ENCODE peak calls at places on chromosomes 16 and 17, in six cellular contexts. D is OCI-LY7; C is HFFc6; I is activated CD8-positive, alpha-beta T cell treated with anti-CD3 and anti-CD28 coated beads for 36 hours; J is GM12865; M is heart right ventricle. L is an unnamed sample.

GRCh38 chr17:58303981-58304734 is 23.4 kb upstream of the MPO start:
- DNase-seq in D (peak), C (peak), I (peak), J (peak), M (no peak), L (peak)

GRCh38 chr17:51869387-51869786 is 289.1 kb downstream of the CA10 start:
- DNase-seq in D (peak), C (no peak), I (peak), J (peak), M (no peak), L (no peak)

GRCh38 chr16:89903908-89904515 is 14.7 kb upstream of the MC1R start:
- DNase-seq in D (no peak), C (no peak), I (no peak), J (no peak), M (no peak), L (no peak)

GRCh38 chr16:67540756-67541155 is 12.1 kb downstream of the RIPOR1 start:
- DNase-seq in D (no peak), C (no peak), I (no peak), J (no peak), M (no peak), L (no peak)

GRCh38 chr17:62761884-62762283 is 46.2 kb downstream of the MARCHF10 start:
- DNase-seq in D (no peak), C (no peak), I (no peak), J (no peak), M (no peak), L (no peak)

GRCh38 chr16:84600343-84601229 is 17.3 kb downstream of the COTL1 start:
- DNase-seq in D (peak), C (no peak), I (peak), J (peak), M (no peak), L (peak)

GRCh38 chr17:43416998-43417891 is 18.5 kb downstream of the ARL4D start:
- DNase-seq in D (no peak), C (peak), I (no peak), J (no peak), M (peak), L (no peak)

GRCh38 chr16:72241930-72242329 is 70.0 kb upstream of the PMFBP1 start:
- DNase-seq in D (peak), C (peak), I (peak), J (peak), M (no peak), L (peak)

GRCh38 chr17:77365584-77366186 is 224.9 kb downstream of the SEC14L1 start:
- DNase-seq in D (no peak), C (peak), I (peak), J (no peak), M (peak), L (no peak)

GRCh38 chr17:56098746-56099145 is 54.5 kb upstream of the ANKFN1 start:
- DNase-seq in D (no peak), C (no peak), I (no peak), J (no peak), M (no peak), L (no peak)

GRCh38 chr16:2748757-2749455 is 3.5 kb upstream of the SRRM2 start:
- DNase-seq in D (no peak), C (no peak), I (no peak), J (no peak), M (no peak), L (no peak)

GRCh38 chr16:5393070-5393469 is 295.5 kb upstream of the EEF2KMT start:
- DNase-seq in D (no peak), C (no peak), I (no peak), J (no peak), M (no peak), L (no peak)

GRCh38 chr16:71440669-71441347 is 1.0 kb downstream of the TLE7 start:
- DNase-seq in D (no peak), C (no peak), I (peak), J (no peak), M (no peak), L (peak)

GRCh38 chr17:44110011-44110686 is 13.3 kb downstream of the HDAC5 start:
- DNase-seq in D (no peak), C (no peak), I (no peak), J (no peak), M (no peak), L (no peak)

GRCh38 chr17:38871247-38871991 is 1.6 kb downstream of the LASP1 start:
- DNase-seq in D (peak), C (peak), I (peak), J (peak), M (no peak), L (peak)

GRCh38 chr16:5041604-5042133 is 7.9 kb upstream of the NAGPA start:
- DNase-seq in D (no peak), C (peak), I (no peak), J (peak), M (no peak), L (no peak)

GRCh38 chr17:5665164-5665563 is 80.9 kb upstream of the NLRP1 start:
- DNase-seq in D (no peak), C (no peak), I (no peak), J (no peak), M (no peak), L (no peak)

GRCh38 chr16:53692146-53692545 is 11.5 kb downstream of the RPGRIP1L start:
- DNase-seq in D (no peak), C (no peak), I (no peak), J (no peak), M (no peak), L (no peak)

GRCh38 chr17:80963812-80964211 is 27.8 kb upstream of the CHMP6 start:
- DNase-seq in D (no peak), C (no peak), I (no peak), J (no peak), M (no peak), L (no peak)

GRCh38 chr17:17749921-17750320 is 68.7 kb downstream of the RAI1 start:
- DNase-seq in D (peak), C (no peak), I (peak), J (peak), M (no peak), L (peak)

GRCh38 chr17:82020874-82021727 is 1.6 kb downstream of the CENPX start:
- DNase-seq in D (peak), C (peak), I (peak), J (peak), M (peak), L (peak)

GRCh38 chr17:9370464-9370863 is 205.2 kb downstream of the STX8 start:
- DNase-seq in D (no peak), C (no peak), I (no peak), J (no peak), M (no peak), L (no peak)

GRCh38 chr16:74034862-74035261 is 261.8 kb upstream of the PSMD7 start:
- DNase-seq in D (peak), C (no peak), I (no peak), J (peak), M (no peak), L (peak)

GRCh38 chr17:7572588-7573323 is 6.7 kb upstream of the CD68 start:
- DNase-seq in D (peak), C (peak), I (peak), J (peak), M (peak), L (peak)

GRCh38 chr16:27179500-27180072 is 23.7 kb upstream of the KDM8 start:
- DNase-seq in D (peak), C (peak), I (peak), J (peak), M (peak), L (peak)

DNA sequence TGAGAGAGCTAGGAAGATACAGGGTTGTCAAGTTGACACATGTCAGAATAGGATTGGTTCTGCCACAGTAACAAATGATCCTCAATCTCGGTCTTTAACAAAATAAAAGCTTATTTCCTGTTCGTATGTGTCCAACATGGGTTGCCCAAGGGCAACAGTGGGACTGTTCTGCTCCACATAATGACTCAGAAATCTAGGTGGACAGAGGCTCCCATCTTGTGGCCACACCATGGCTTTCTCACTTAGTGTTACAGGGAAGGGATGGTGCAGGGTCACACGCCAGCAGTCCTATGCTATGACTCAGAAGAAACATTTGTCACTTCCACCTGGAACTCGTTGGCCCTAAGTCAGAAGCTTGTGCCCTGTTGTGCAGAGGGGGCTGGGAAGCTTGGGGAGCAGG is 364.9 kb downstream of the SNX29 start:
- DNase-seq in D (no peak), C (peak), I (no peak), J (no peak), M (no peak), L (no peak)
- TF ChIP-seq CTCF in D (no peak), C (peak), I (no peak), J (no peak), M (peak), L (no peak)

DNA sequence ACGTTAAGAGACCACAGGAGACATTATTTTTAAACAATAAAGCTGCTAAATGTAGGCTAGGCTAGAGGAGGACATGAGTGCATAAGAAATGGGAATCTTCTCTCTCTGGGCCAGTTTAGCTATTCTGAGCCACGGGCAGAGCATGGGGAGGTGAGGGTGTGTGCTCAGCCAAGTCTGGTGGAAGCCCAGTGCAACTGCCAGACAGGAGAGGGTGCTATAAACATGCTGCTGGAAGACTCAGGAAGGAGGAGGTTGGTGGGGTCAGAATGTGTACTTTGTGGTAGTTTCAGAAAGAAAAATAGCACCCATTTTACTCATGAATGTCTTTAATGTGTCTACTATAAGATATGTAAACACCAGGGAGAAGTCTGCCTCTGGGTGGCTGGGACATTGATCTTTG is 5.9 kb upstream of the SDK2 start:
- DNase-seq in D (peak), C (no peak), I (peak), J (no peak), M (no peak), L (no peak)
- TF ChIP-seq CTCF in D (peak), C (no peak), I (no peak), J (no peak), M (peak), L (no peak)

GRCh38 chr16:46482895-46483294 is 138.3 kb downstream of the SHCBP1 start:
- DNase-seq in D (no peak), C (no peak), I (no peak), J (no peak), M (no peak), L (no peak)
- TF ChIP-seq CTCF in D (peak), C (no peak), I (no peak), J (no peak), M (no peak), L (no peak)

GRCh38 chr17:79023886-79024771 is at the start of gene C1QTNF1:
- DNase-seq in D (no peak), C (no peak), I (peak), J (peak), M (peak), L (peak)
- TF ChIP-seq CTCF in D (no peak), C (peak), I (peak), J (peak), M (peak), L (peak)

GRCh38 chr17:49789278-49789578 is 747 bp downstream of the KAT7 start:
- DNase-seq in D (no peak), C (no peak), I (no peak), J (no peak), M (no peak), L (no peak)

GRCh38 chr17:49793309-49793708 is 4.8 kb downstream of the KAT7 start:
- DNase-seq in D (no peak), C (no peak), I (no peak), J (no peak), M (no peak), L (no peak)

GRCh38 chr17:49784636-49785035 is 3.8 kb upstream of the KAT7 start:
- DNase-seq in D (no peak), C (no peak), I (no peak), J (no peak), M (no peak), L (no peak)

GRCh38 chr17:49787932-49788442 is 494 bp upstream of the KAT7 start:
- DNase-seq in D (no peak), C (no peak), I (peak), J (peak), M (no peak), L (no peak)

DNA sequence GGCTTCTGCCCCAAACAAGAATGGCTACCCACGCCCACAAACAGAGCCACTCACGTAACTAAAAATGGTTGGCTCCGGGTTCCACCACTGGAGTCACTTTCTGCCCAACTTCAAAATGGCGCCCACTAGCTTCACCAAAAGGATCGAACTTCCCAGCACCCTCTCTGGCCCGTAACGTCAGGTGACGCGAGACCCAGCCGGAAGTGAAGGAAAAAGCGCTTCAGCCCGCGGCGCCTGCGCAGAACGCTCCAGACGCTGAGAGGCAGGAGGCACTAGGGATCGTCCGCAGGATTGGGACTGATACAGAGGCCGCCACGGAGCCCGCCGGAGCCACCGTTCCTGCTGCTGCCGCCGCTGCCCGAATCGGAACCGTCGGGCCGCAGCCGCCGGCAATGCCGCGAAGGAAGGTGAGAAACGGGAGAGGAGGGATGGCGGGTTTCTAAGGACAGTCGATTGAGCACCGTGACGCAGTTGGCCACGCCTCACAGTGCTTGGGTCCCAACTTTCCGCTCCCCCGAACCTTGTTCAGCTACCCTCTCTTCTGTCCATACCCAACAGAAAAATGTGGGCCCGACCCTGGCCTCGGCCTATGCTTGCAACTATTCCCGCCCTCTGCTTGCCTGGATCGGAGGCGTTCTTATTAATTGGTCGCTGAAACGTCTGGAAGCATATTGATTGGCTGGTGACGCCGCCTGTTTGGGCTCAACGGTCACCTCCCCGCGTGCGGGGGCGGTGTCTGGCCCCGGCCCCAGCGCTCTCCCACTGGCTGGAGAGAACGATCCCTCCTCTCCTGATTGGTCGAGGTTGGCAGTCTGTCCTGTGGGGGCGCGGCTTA is at the start of gene KAT7:
- DNase-seq in D (peak), C (peak), I (peak), J (peak), M (peak), L (peak)
- TF ChIP-seq CTCF in D (no peak), C (peak), I (no peak), J (no peak), M (no peak), L (no peak)

DNA sequence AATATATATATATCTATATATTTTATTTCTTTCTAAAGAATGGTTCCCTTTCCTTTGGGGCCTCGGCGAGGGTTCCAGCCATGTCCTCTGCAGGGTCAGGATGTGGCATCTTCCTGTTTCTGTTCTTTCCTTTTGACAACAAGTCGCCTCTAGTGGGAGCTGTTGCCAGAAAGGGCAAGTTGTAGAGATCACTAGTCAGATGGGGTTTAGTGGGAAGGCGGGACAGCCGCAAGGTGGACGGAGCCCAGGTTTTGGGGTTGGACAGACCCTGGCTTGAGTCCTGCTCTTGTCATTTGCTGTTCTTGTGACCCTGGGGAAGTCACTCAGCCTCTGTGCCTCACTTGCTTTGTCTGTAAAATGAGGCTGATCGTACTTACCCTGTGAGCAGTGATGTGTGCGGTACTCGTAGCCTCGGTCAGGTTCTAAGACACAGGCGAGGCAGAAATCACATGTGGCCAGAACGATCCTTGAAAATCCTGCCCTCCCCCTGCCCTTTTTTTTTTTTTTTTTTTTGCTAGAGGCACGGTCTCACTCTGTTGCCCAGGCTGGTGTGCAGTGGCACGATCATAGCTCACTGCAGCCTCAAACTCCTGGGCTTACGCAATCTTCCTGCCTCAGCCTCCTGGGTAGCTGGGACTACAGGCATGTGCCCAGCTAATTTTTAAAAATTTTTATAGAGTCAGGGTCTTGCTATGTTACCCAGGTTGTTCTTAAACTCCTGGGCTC is 80.1 kb downstream of the ABCC6 start:
- DNase-seq in D (peak), C (peak), I (peak), J (peak), M (no peak), L (no peak)
- TF ChIP-seq CTCF in D (peak), C (peak), I (peak), J (peak), M (peak), L (peak)

DNA sequence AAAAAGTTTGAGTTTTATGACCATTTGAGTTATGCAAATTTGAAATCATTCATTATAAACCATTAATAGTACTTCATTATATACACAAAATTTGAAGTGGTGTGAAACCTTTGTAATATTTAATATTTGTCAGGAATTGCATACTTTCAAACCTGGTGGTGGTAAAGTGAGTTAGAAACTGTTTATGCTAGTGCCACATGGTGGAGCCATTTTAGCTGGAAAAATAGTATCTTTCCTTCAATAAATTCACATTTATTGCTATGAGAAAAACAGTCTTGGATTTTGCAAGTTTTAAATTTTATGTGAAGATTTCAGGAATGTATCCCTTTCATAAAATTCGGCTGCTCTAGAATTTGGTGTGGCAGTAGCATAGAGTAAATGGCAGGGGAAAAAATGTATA is 7.3 kb upstream of the BLMH start:
- DNase-seq in D (peak), C (no peak), I (no peak), J (no peak), M (no peak), L (no peak)
- TF ChIP-seq CTCF in D (peak), C (peak), I (peak), J (no peak), M (no peak), L (no peak)

L was measured in GM13977.